ENCODE peak calls at places on chromosomes 3 and 15, in four cellular contexts. One of them, this sample, is unnamed.

GRCh38 chr15:40763801-40764765 is at the start of gene GCHFR:
- DNase-seq in fibroblast of lung: peak
- DNase-seq in HCT116: no peak
- DNase-seq in PC-3: peak
- DNase-seq in this sample: peak

GRCh38 chr15:62164500-62165028 is 521 bp downstream of the C2CD4B start:
- DNase-seq in fibroblast of lung: no peak
- DNase-seq in HCT116: no peak
- DNase-seq in PC-3: no peak
- DNase-seq in this sample: peak

GRCh38 chr15:72474912-72475601 is 927 bp downstream of the ARIH1 start:
- DNase-seq in fibroblast of lung: peak
- DNase-seq in HCT116: peak
- DNase-seq in PC-3: peak
- DNase-seq in this sample: peak

GRCh38 chr15:99084965-99085364 is 19.9 kb upstream of the SYNM start:
- DNase-seq in fibroblast of lung: no peak
- DNase-seq in HCT116: no peak
- DNase-seq in PC-3: no peak
- DNase-seq in this sample: no peak

GRCh38 chr3:128489860-128490649 is 2.9 kb downstream of the GATA2 start:
- DNase-seq in fibroblast of lung: no peak
- DNase-seq in HCT116: no peak
- DNase-seq in PC-3: peak
- DNase-seq in this sample: peak

GRCh38 chr15:52093539-52094502 is 18.8 kb downstream of the BCL2L10 start:
- DNase-seq in fibroblast of lung: peak
- DNase-seq in HCT116: no peak
- DNase-seq in PC-3: peak
- DNase-seq in this sample: peak

GRCh38 chr3:130894130-130894872 is 417 bp downstream of the ATP2C1 start:
- DNase-seq in fibroblast of lung: peak
- DNase-seq in HCT116: no peak
- DNase-seq in PC-3: no peak
- DNase-seq in this sample: no peak

GRCh38 chr3:71454513-71455423 is 128.8 kb downstream of the FOXP1 start:
- DNase-seq in fibroblast of lung: no peak
- DNase-seq in HCT116: no peak
- DNase-seq in PC-3: no peak
- DNase-seq in this sample: no peak

GRCh38 chr3:2657408-2657807 is 452.8 kb downstream of the IL5RA start:
- DNase-seq in fibroblast of lung: peak
- DNase-seq in HCT116: no peak
- DNase-seq in PC-3: no peak
- DNase-seq in this sample: no peak

GRCh38 chr3:78887029-78887428 is 880.8 kb downstream of the ROBO1 start:
- DNase-seq in fibroblast of lung: peak
- DNase-seq in HCT116: no peak
- DNase-seq in PC-3: no peak
- DNase-seq in this sample: peak

GRCh38 chr3:5218815-5219214 is 31.3 kb downstream of the EDEM1 start:
- DNase-seq in fibroblast of lung: peak
- DNase-seq in HCT116: no peak
- DNase-seq in PC-3: no peak
- DNase-seq in this sample: no peak

GRCh38 chr15:89450076-89451006 is 46.0 kb downstream of the RHCG start:
- DNase-seq in fibroblast of lung: no peak
- DNase-seq in HCT116: no peak
- DNase-seq in PC-3: peak
- DNase-seq in this sample: no peak

GRCh38 chr3:159620281-159620680 is 368.4 kb upstream of the IL12A start:
- DNase-seq in fibroblast of lung: no peak
- DNase-seq in HCT116: no peak
- DNase-seq in PC-3: no peak
- DNase-seq in this sample: no peak

GRCh38 chr15:69164807-69165636 is 4.6 kb downstream of the GLCE start:
- DNase-seq in fibroblast of lung: peak
- DNase-seq in HCT116: no peak
- DNase-seq in PC-3: peak
- DNase-seq in this sample: no peak

GRCh38 chr3:123053107-123053506 is 13.7 kb upstream of the PDIA5 start:
- DNase-seq in fibroblast of lung: peak
- DNase-seq in HCT116: no peak
- DNase-seq in PC-3: no peak
- DNase-seq in this sample: no peak

GRCh38 chr3:16253601-16254000 is 11.1 kb downstream of the DPH3 start:
- DNase-seq in fibroblast of lung: peak
- DNase-seq in HCT116: no peak
- DNase-seq in PC-3: no peak
- DNase-seq in this sample: no peak

GRCh38 chr3:49427581-49427980 is 1.5 kb downstream of the NICN1 start:
- DNase-seq in fibroblast of lung: no peak
- DNase-seq in HCT116: no peak
- DNase-seq in PC-3: no peak
- DNase-seq in this sample: no peak

GRCh38 chr15:74270155-74270554 is 34.0 kb downstream of the CCDC33 start:
- DNase-seq in fibroblast of lung: no peak
- DNase-seq in HCT116: no peak
- DNase-seq in PC-3: no peak
- DNase-seq in this sample: no peak

GRCh38 chr15:56185980-56186379 is 57.7 kb downstream of the RFX7 start:
- DNase-seq in fibroblast of lung: no peak
- DNase-seq in HCT116: no peak
- DNase-seq in PC-3: no peak
- DNase-seq in this sample: no peak

GRCh38 chr3:27521179-27521871 is 37.1 kb upstream of the SLC4A7 start:
- DNase-seq in fibroblast of lung: peak
- DNase-seq in HCT116: no peak
- DNase-seq in PC-3: peak
- DNase-seq in this sample: peak

GRCh38 chr3:69906351-69906966 is 93.1 kb upstream of the SAMMSON start:
- DNase-seq in fibroblast of lung: no peak
- DNase-seq in HCT116: no peak
- DNase-seq in PC-3: peak
- DNase-seq in this sample: no peak

GRCh38 chr3:169744332-169745054 is 20.4 kb downstream of the TERC start:
- DNase-seq in fibroblast of lung: peak
- DNase-seq in HCT116: no peak
- DNase-seq in PC-3: peak
- DNase-seq in this sample: peak
- TF ChIP-seq CTCF in fibroblast of lung: peak
- TF ChIP-seq CTCF in HCT116: no peak
- TF ChIP-seq CTCF in PC-3: peak
- TF ChIP-seq CTCF in this sample: peak

GRCh38 chr15:85555875-85556617 is 175.6 kb downstream of the AKAP13 start:
- DNase-seq in fibroblast of lung: no peak
- DNase-seq in HCT116: no peak
- DNase-seq in PC-3: no peak
- DNase-seq in this sample: no peak
- H3K9ac ChIP-seq in fibroblast of lung: no peak
- H3K9ac ChIP-seq in HCT116: no peak
- H3K9ac ChIP-seq in PC-3: no peak
- H3K9ac ChIP-seq in this sample: no peak

GRCh38 chr3:138509586-138509985 is 75.2 kb downstream of the ESYT3 start:
- DNase-seq in fibroblast of lung: no peak
- DNase-seq in HCT116: no peak
- DNase-seq in PC-3: peak
- DNase-seq in this sample: peak
- TF ChIP-seq CTCF in fibroblast of lung: no peak
- TF ChIP-seq CTCF in HCT116: no peak
- TF ChIP-seq CTCF in PC-3: no peak
- TF ChIP-seq CTCF in this sample: no peak

DNA sequence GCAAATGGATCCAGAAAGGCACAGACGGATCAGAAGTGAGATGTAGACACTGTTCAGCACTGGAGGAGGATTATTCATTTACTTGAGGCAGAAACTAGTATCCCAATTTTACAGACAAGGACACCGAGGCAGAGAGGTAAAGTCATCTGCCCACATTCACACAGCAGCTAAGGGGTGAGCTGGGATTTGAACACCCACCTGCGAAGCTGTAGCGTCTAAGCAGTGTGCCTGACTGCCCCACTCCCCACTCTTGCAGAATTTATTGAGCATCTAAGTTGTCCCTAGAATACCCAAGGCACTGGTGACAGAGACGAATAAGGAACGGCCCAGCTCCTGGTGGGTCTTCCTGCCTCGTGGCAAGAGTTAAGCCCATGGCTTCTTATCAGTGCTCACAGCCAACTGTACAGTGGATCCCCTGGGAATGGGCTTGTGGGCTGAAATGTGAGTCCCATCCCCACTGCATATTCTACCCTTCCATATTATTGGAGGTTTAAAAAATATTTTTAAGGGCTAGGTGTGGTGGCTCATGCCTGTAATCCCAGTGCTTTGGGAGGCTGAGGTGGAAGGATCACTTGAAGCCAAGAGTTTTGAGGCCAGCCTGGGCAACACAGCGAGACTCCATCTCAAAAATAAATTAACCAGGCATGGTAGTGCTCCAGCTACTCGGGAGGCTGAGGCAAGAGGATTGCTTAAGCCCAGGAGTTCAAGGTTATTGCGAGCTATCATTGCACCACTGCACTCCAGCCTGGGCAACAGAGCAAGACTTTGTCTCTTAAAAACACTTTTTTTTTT is 77.6 kb downstream of the IQSEC1 start:
- DNase-seq in fibroblast of lung: no peak
- DNase-seq in HCT116: no peak
- DNase-seq in PC-3: no peak
- DNase-seq in this sample: no peak
- H3K9ac ChIP-seq in fibroblast of lung: no peak
- H3K9ac ChIP-seq in HCT116: peak
- H3K9ac ChIP-seq in PC-3: no peak
- H3K9ac ChIP-seq in this sample: no peak

GRCh38 chr15:87477759-87478687 is 778.5 kb downstream of the NTRK3 start:
- DNase-seq in fibroblast of lung: peak
- DNase-seq in HCT116: no peak
- DNase-seq in PC-3: peak
- DNase-seq in this sample: peak
- TF ChIP-seq CTCF in fibroblast of lung: peak
- TF ChIP-seq CTCF in HCT116: no peak
- TF ChIP-seq CTCF in PC-3: peak
- TF ChIP-seq CTCF in this sample: peak

GRCh38 chr3:43389388-43390254 is 103.3 kb downstream of the SNRK start:
- DNase-seq in fibroblast of lung: peak
- DNase-seq in HCT116: no peak
- DNase-seq in PC-3: peak
- DNase-seq in this sample: peak
- H3K9ac ChIP-seq in fibroblast of lung: no peak
- H3K9ac ChIP-seq in HCT116: no peak
- H3K9ac ChIP-seq in PC-3: peak
- H3K9ac ChIP-seq in this sample: no peak

GRCh38 chr3:9800529-9800928 is 7.6 kb downstream of the ARPC4 start:
- DNase-seq in fibroblast of lung: no peak
- DNase-seq in HCT116: no peak
- DNase-seq in PC-3: peak
- DNase-seq in this sample: no peak
- TF ChIP-seq CTCF in fibroblast of lung: no peak
- TF ChIP-seq CTCF in HCT116: peak
- TF ChIP-seq CTCF in PC-3: peak
- TF ChIP-seq CTCF in this sample: peak